ENCODE peak calls at places on chromosomes 6 and 20, in eight cellular contexts. Y is mesenchymal stem cell; X is GM23338; O is CD8-positive, alpha-beta T cell; E is esophagus squamous epithelium; U is lower lobe of right lung; Z is neural progenitor cell; T is A549. J is an unnamed sample.
A peak's percentile ranks its signal among the peaks of the same experiment; 100 is the strongest.

GRCh38 chr20:40635990-40636389 is 53.0 kb downstream of the MAFB start:
- DNase-seq in X (no peak), O (no peak), T (no peak), Y (no peak), U (no peak), Z (no peak), E (no peak), J (peak; percentile 37)

GRCh38 chr6:96186516-96187195 is 170.9 kb downstream of the FUT9 start:
- DNase-seq in T (no peak), O (no peak), X (peak; percentile 7), Y (no peak), Z (no peak), E (no peak), U (no peak), J (peak; percentile 26)

GRCh38 chr6:158654498-158654897 is 4.6 kb downstream of the SYTL3 start:
- DNase-seq in U (peak; percentile 80), T (no peak), Y (peak; percentile 97), O (no peak), E (peak; percentile 14), Z (no peak), X (no peak), J (no peak)

GRCh38 chr6:167980911-167981310 is 16.6 kb upstream of the KIF25 start:
- DNase-seq in X (no peak), Y (peak; percentile 49), U (no peak), O (no peak), T (no peak), Z (no peak), E (no peak), J (no peak)

GRCh38 chr20:37539424-37539823 is 11.7 kb upstream of the BLCAP start:
- DNase-seq in U (no peak), E (no peak), Z (no peak), O (no peak), T (no peak), Y (no peak), X (no peak), J (no peak)

GRCh38 chr20:37537505-37537904 is 9.8 kb upstream of the BLCAP start:
- DNase-seq in U (no peak), E (no peak), T (no peak), X (no peak), Z (no peak), Y (no peak), O (no peak), J (no peak)

GRCh38 chr6:167341038-167341613 is 16.2 kb downstream of the TTLL2 start:
- DNase-seq in T (no peak), O (no peak), E (no peak), U (no peak), Y (no peak), X (no peak), Z (no peak), J (no peak)

GRCh38 chr6:142846459-142846831 is 98.5 kb downstream of the HIVEP2 start:
- DNase-seq in X (no peak), U (no peak), Z (no peak), E (no peak), T (no peak), Y (peak; percentile 85), O (no peak), J (peak; percentile 43)

GRCh38 chr20:10916312-10916711 is 242.5 kb upstream of the JAG1 start:
- DNase-seq in E (no peak), Z (no peak), O (no peak), U (no peak), X (no peak), Y (no peak), T (no peak), J (no peak)

GRCh38 chr6:105488521-105489212 is 85.8 kb upstream of the PREP start:
- DNase-seq in T (no peak), X (peak; percentile 11), E (no peak), Y (peak; percentile 35), U (no peak), O (no peak), Z (peak; percentile 23), J (no peak)

GRCh38 chr6:56902551-56903464 is 52.1 kb upstream of the BEND6 start:
- DNase-seq in O (no peak), U (no peak), Z (peak; percentile 33), T (no peak), X (peak; percentile 68), Y (peak; percentile 46), E (no peak), J (peak; percentile 28)

GRCh38 chr20:64103871-64104666 is 3.3 kb downstream of the NPBWR2 start:
- DNase-seq in O (no peak), X (peak; percentile 19), T (no peak), U (peak; percentile 26), Y (no peak), Z (no peak), E (no peak), J (no peak)

GRCh38 chr6:155188707-155189496 is 74.9 kb upstream of the CLDN20 start:
- DNase-seq in Z (no peak), T (no peak), O (no peak), U (no peak), E (no peak), Y (peak; percentile 97), X (no peak), J (no peak)

GRCh38 chr20:53837126-53837826 is 233.1 kb downstream of the BCAS1 start:
- DNase-seq in E (no peak), T (no peak), Y (no peak), Z (no peak), O (no peak), X (no peak), U (no peak), J (no peak)
- H3K4me1 ChIP-seq in E (no peaks in the 10 kb centered on the region), T (peaks cover 22% of the 10 kb centered on the region), Y (peaks cover 5% of the 10 kb centered on the region), Z (peaks cover 5% of the 10 kb centered on the region), O (peaks cover 64% of the 10 kb centered on the region), X (no peaks in the 10 kb centered on the region), U (peaks cover 4% of the 10 kb centered on the region), J (no peaks in the 10 kb centered on the region)

GRCh38 chr6:6657085-6657819 is 68.7 kb downstream of the LY86 start:
- DNase-seq in T (no peak), U (no peak), O (no peak), Y (no peak), X (no peak), E (no peak), Z (no peak), J (peak; percentile 48)

GRCh38 chr6:6657820-6658217 is 69.3 kb downstream of the LY86 start:
- DNase-seq in U (no peak), Y (no peak), X (no peak), Z (no peak), E (no peak), T (no peak), O (no peak), J (no peak)

GRCh38 chr6:6655805-6656251 is 67.3 kb downstream of the LY86 start:
- DNase-seq in Y (no peak), E (no peak), U (no peak), X (no peak), T (no peak), Z (no peak), O (no peak), J (no peak)

GRCh38 chr6:6654599-6655575 is 66.4 kb downstream of the LY86 start:
- DNase-seq in E (no peak), Z (no peak), X (no peak), T (no peak), Y (no peak), U (no peak), O (no peak), J (no peak)

DNA sequence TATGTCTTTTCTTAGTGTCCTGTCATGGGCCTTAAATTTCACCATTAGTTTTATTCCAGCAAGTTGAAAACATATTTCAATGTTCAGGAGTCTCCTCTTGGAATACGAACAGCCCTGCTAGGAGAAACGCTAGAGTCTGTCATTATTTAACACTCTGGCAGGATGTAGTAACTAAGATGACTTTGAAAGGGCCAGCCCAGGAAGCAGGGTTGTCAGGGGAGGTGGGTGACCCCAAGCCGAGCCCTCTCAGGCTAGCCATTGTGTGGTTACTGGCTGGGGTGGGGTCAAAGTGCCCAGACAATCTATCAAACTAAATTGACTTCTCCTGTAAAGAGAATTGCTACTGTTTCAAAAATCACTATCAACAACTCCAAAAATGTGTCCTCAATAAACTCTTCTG is 67.8 kb downstream of the LY86 start:
- DNase-seq in U (no peak), E (no peak), T (no peak), O (no peak), Y (no peak), Z (no peak), X (no peak), J (no peak)
- H3K4me1 ChIP-seq in U (peaks cover 61% of the 10 kb centered on the region), E (no peaks in the 10 kb centered on the region), T (no peaks in the 10 kb centered on the region), O (peaks cover 67% of the 10 kb centered on the region), Y (no peaks in the 10 kb centered on the region), Z (no peaks in the 10 kb centered on the region), X (peaks cover 3% of the 10 kb centered on the region), J (no peaks in the 10 kb centered on the region)

GRCh38 chr20:47543006-47543431 is 41.3 kb downstream of the NCOA3 start:
- DNase-seq in X (no peak), O (no peak), Y (peak; percentile 72), Z (peak; percentile 38), U (no peak), E (no peak), T (no peak), J (no peak)
- H3K4me1 ChIP-seq in X (peaks cover 27% of the 10 kb centered on the region), O (peaks cover 44% of the 10 kb centered on the region), Y (peaks cover 16% of the 10 kb centered on the region), Z (peaks cover 19% of the 10 kb centered on the region), U (peaks cover 35% of the 10 kb centered on the region), E (no peaks in the 10 kb centered on the region), T (peaks cover 70% of the 10 kb centered on the region), J (no peaks in the 10 kb centered on the region)

DNA sequence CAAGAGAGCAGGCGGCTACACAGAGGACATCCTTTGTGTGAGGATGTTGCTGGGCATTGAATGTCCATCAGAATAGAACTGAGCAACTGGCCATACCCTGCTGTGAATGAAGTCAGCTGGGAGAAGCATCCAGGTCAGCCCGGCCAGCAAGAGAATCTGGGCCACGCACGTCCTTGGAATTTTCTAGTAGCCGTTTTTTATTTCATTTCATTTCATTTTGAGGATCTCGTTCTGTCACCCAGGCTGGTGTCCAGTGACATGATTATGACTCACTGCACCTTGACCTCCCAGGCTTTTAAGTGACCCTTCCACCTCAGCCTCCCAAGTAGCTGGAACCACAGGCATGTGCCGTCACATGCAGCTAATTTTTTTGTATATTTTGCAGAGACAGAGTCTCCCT is 97.9 kb downstream of the SSR1 start:
- DNase-seq in Z (no peak), X (no peak), Y (peak; percentile 47), T (no peak), U (no peak), O (no peak), E (no peak), J (no peak)
- H3K4me1 ChIP-seq in Z (peaks cover 27% of the 10 kb centered on the region), X (no peaks in the 10 kb centered on the region), Y (peaks cover 24% of the 10 kb centered on the region), T (no peaks in the 10 kb centered on the region), U (peaks cover 41% of the 10 kb centered on the region), O (no peaks in the 10 kb centered on the region), E (peaks cover 35% of the 10 kb centered on the region), J (peaks cover 17% of the 10 kb centered on the region)

GRCh38 chr6:24666616-24667377 is at the start of the genes ACOT13 and TDP2:
- DNase-seq in E (peak; percentile 63), Z (peak; percentile 99), O (peak; percentile 95), U (peak; percentile 97), X (peak; percentile 97), T (peak; percentile 95), Y (peak; percentile 98), J (peak; percentile 99)
- H3K4me1 ChIP-seq in E (peaks cover 4% of the 10 kb centered on the region), Z (peaks cover 29% of the 10 kb centered on the region), O (peaks cover 45% of the 10 kb centered on the region), U (peaks cover 34% of the 10 kb centered on the region), X (peaks cover 12% of the 10 kb centered on the region), T (peaks cover 43% of the 10 kb centered on the region), Y (peaks cover 7% of the 10 kb centered on the region), J (no peaks in the 10 kb centered on the region)